ENCODE peak calls at places on chromosomes 12 and 14, in nine cellular contexts. One of them, this sample, is unnamed.

GRCh38 chr14:28987516-28987915 is 220.9 kb downstream of the FOXG1 start:
- DNase-seq in ovary: no peak
- DNase-seq in gastrocnemius medialis: no peak
- DNase-seq in testis: no peak
- DNase-seq in H1: no peak
- DNase-seq in Peyer's patch: no peak
- DNase-seq in HepG2: no peak
- DNase-seq in heart left ventricle: no peak
- DNase-seq in A549: no peak
- DNase-seq in this sample: no peak

GRCh38 chr14:53613404-53614253 is 343.0 kb downstream of the BMP4 start:
- DNase-seq in ovary: no peak
- DNase-seq in gastrocnemius medialis: no peak
- DNase-seq in testis: no peak
- DNase-seq in H1: no peak
- DNase-seq in Peyer's patch: peak; percentile 71
- DNase-seq in HepG2: peak; percentile 100
- DNase-seq in heart left ventricle: no peak
- DNase-seq in A549: peak; percentile 97
- DNase-seq in this sample: no peak

GRCh38 chr12:56337753-56338221 is 897 bp upstream of the IL23A start:
- DNase-seq in ovary: no peak
- DNase-seq in gastrocnemius medialis: no peak
- DNase-seq in testis: no peak
- DNase-seq in H1: no peak
- DNase-seq in Peyer's patch: no peak
- DNase-seq in HepG2: no peak
- DNase-seq in heart left ventricle: no peak
- DNase-seq in A549: no peak
- DNase-seq in this sample: no peak

GRCh38 chr14:52080817-52081755 is 12.2 kb upstream of the NID2 start:
- DNase-seq in ovary: no peak
- DNase-seq in gastrocnemius medialis: no peak
- DNase-seq in testis: no peak
- DNase-seq in H1: no peak
- DNase-seq in Peyer's patch: no peak
- DNase-seq in HepG2: peak; percentile 23
- DNase-seq in heart left ventricle: no peak
- DNase-seq in A549: peak; percentile 39
- DNase-seq in this sample: no peak

GRCh38 chr14:61076531-61076930 is 95.5 kb downstream of the SLC38A6 start:
- DNase-seq in ovary: no peak
- DNase-seq in gastrocnemius medialis: no peak
- DNase-seq in testis: no peak
- DNase-seq in H1: no peak
- DNase-seq in Peyer's patch: no peak
- DNase-seq in HepG2: peak; percentile 37
- DNase-seq in heart left ventricle: no peak
- DNase-seq in A549: no peak
- DNase-seq in this sample: no peak

GRCh38 chr12:56510786-56511185 is 10.8 kb upstream of the RBMS2 start:
- DNase-seq in ovary: no peak
- DNase-seq in gastrocnemius medialis: no peak
- DNase-seq in testis: no peak
- DNase-seq in H1: no peak
- DNase-seq in Peyer's patch: no peak
- DNase-seq in HepG2: no peak
- DNase-seq in heart left ventricle: no peak
- DNase-seq in A549: no peak
- DNase-seq in this sample: no peak

GRCh38 chr12:20641127-20641526 is 54.0 kb upstream of the SLCO1C1 start:
- DNase-seq in ovary: no peak
- DNase-seq in gastrocnemius medialis: no peak
- DNase-seq in testis: no peak
- DNase-seq in H1: no peak
- DNase-seq in Peyer's patch: no peak
- DNase-seq in HepG2: no peak
- DNase-seq in heart left ventricle: no peak
- DNase-seq in A549: no peak
- DNase-seq in this sample: no peak

GRCh38 chr14:48035836-48036235 is 360.4 kb upstream of the MDGA2 start:
- DNase-seq in ovary: no peak
- DNase-seq in gastrocnemius medialis: no peak
- DNase-seq in testis: no peak
- DNase-seq in H1: peak; percentile 56
- DNase-seq in Peyer's patch: no peak
- DNase-seq in HepG2: no peak
- DNase-seq in heart left ventricle: no peak
- DNase-seq in A549: no peak
- DNase-seq in this sample: no peak

GRCh38 chr12:29054790-29055663 is 94.1 kb upstream of the FAR2 start:
- DNase-seq in ovary: no peak
- DNase-seq in gastrocnemius medialis: no peak
- DNase-seq in testis: no peak
- DNase-seq in H1: no peak
- DNase-seq in Peyer's patch: no peak
- DNase-seq in HepG2: no peak
- DNase-seq in heart left ventricle: no peak
- DNase-seq in A549: no peak
- DNase-seq in this sample: no peak

GRCh38 chr14:89309670-89310177 is 107.3 kb downstream of the FOXN3 start:
- DNase-seq in ovary: no peak
- DNase-seq in gastrocnemius medialis: no peak
- DNase-seq in testis: no peak
- DNase-seq in H1: no peak
- DNase-seq in Peyer's patch: no peak
- DNase-seq in HepG2: no peak
- DNase-seq in heart left ventricle: no peak
- DNase-seq in A549: no peak
- DNase-seq in this sample: no peak

GRCh38 chr14:22220427-22220826 is 368.6 kb downstream of the DAD1 start:
- DNase-seq in ovary: no peak
- DNase-seq in gastrocnemius medialis: no peak
- DNase-seq in testis: no peak
- DNase-seq in H1: no peak
- DNase-seq in Peyer's patch: no peak
- DNase-seq in HepG2: no peak
- DNase-seq in heart left ventricle: no peak
- DNase-seq in A549: no peak
- DNase-seq in this sample: no peak

GRCh38 chr12:1374296-1374695 is 220.1 kb downstream of the FBXL14 start:
- DNase-seq in ovary: no peak
- DNase-seq in gastrocnemius medialis: no peak
- DNase-seq in testis: no peak
- DNase-seq in H1: no peak
- DNase-seq in Peyer's patch: no peak
- DNase-seq in HepG2: no peak
- DNase-seq in heart left ventricle: no peak
- DNase-seq in A549: no peak
- DNase-seq in this sample: no peak

GRCh38 chr14:36720657-36721056 is 59.0 kb downstream of the PAX9 start:
- DNase-seq in ovary: no peak
- DNase-seq in gastrocnemius medialis: no peak
- DNase-seq in testis: no peak
- DNase-seq in H1: no peak
- DNase-seq in Peyer's patch: no peak
- DNase-seq in HepG2: no peak
- DNase-seq in heart left ventricle: no peak
- DNase-seq in A549: no peak
- DNase-seq in this sample: no peak

GRCh38 chr12:44377443-44378160 is 498.5 kb downstream of the NELL2 start:
- DNase-seq in ovary: no peak
- DNase-seq in gastrocnemius medialis: no peak
- DNase-seq in testis: no peak
- DNase-seq in H1: no peak
- DNase-seq in Peyer's patch: no peak
- DNase-seq in HepG2: no peak
- DNase-seq in heart left ventricle: no peak
- DNase-seq in A549: no peak
- DNase-seq in this sample: no peak

GRCh38 chr14:99603471-99603933 is 505 bp downstream of the CCDC85C start:
- DNase-seq in ovary: peak; percentile 71
- DNase-seq in gastrocnemius medialis: no peak
- DNase-seq in testis: peak; percentile 35
- DNase-seq in H1: peak; percentile 71
- DNase-seq in Peyer's patch: peak; percentile 60
- DNase-seq in HepG2: no peak
- DNase-seq in heart left ventricle: no peak
- DNase-seq in A549: peak; percentile 69
- DNase-seq in this sample: no peak

DNA sequence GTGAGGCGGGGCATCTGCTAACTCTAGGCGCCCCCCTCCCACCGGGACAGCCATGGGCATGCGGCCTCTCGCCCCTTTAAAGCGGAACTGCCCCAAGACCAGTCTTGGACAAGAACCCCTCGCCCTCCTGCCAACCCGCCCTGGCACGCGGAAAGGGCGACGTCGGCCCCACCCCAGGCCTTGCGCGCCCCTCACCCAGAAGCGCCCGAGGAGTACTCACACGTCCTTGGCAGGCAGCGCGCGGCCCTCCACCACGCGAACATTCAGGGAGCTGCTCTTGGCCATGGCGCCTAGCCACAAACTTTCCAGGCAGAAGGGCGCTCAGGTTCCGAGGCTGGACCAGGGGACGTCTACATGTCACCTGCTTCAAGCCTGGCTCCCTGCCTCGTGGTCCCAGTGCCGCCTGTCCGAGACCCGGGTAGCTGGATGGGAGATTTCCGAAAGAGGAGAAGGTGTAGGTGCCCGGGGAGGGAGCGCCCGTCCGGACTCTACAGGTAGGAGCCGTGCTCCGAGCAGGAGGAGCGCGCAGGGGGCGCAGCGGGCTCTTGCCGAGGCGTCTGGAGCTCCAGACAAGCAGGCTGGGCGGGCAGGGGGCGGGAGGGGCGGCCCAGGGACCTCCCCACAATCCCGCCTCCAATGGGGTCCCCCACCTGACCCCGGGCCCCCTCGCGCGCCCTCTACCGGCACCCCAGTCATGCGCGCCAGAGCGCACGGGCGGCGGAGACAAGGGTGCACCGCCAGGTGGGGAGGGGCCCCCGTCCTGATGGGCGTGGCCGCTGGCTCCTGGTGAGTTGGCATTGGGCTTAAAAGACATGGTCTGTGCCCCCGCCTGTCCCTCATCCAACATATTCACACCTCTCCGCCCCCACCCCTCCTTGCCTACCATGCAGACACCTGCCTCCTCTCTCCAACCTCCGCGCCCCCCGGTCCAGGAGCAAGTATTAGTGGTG is at the start of gene RASAL1:
- DNase-seq in ovary: no peak
- DNase-seq in gastrocnemius medialis: no peak
- DNase-seq in testis: peak; percentile 85
- DNase-seq in H1: peak; percentile 99
- DNase-seq in Peyer's patch: peak; percentile 79
- DNase-seq in HepG2: peak; percentile 25
- DNase-seq in heart left ventricle: no peak
- DNase-seq in A549: peak; percentile 87
- DNase-seq in this sample: no peak
- TF ChIP-seq CTCF in ovary: no peak
- TF ChIP-seq CTCF in gastrocnemius medialis: no peak
- TF ChIP-seq CTCF in testis: peak; percentile 63
- TF ChIP-seq CTCF in H1: peak; percentile 86
- TF ChIP-seq CTCF in Peyer's patch: peak; percentile 51
- TF ChIP-seq CTCF in HepG2: peak; percentile 65
- TF ChIP-seq CTCF in heart left ventricle: peak; percentile 31
- TF ChIP-seq CTCF in A549: peak; percentile 76
- TF ChIP-seq CTCF in this sample: no peak

DNA sequence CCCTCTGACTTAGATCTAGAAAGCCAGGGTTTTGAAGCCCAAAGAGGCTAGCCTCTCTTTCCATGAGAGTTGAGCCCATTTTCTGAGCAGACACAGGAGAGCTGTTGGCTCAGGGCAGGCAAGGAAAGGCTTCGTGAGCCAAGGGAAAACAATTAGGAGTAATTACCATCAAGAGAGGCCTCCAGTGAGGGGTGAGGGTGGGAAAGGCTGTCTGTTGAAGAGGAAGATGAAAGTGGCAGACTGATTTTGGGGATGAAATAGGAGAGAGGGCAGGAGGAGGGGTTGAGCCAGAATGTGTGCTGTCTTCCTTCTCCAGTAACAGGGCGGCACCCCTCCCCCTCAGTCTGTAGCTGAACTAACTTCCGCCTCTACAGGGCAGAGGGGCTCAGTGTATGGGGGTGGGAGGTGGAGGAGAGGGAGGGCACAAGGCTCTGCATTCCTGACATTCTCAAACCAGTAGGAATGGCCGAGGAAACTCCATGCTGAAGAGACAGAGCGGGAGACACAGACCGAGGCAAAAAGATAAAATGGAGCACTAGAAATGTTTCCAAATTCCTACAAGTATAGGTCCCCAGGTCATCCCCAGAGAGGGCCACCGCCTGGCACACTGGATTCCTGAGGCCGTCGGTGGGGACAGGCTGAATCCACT is 33.1 kb upstream of the COL2A1 start:
- DNase-seq in ovary: peak; percentile 59
- DNase-seq in gastrocnemius medialis: no peak
- DNase-seq in testis: no peak
- DNase-seq in H1: peak; percentile 84
- DNase-seq in Peyer's patch: no peak
- DNase-seq in HepG2: peak; percentile 52
- DNase-seq in heart left ventricle: no peak
- DNase-seq in A549: no peak
- DNase-seq in this sample: no peak
- H3K4me3 ChIP-seq in ovary: no peak overlapping the region
- H3K4me3 ChIP-seq in gastrocnemius medialis: no peak overlapping the region
- H3K4me3 ChIP-seq in testis: no peak overlapping the region
- H3K4me3 ChIP-seq in H1: no peak overlapping the region
- H3K4me3 ChIP-seq in Peyer's patch: no peak overlapping the region
- H3K4me3 ChIP-seq in HepG2: peak overlapping the region; percentile 44
- H3K4me3 ChIP-seq in heart left ventricle: no peak overlapping the region
- H3K4me3 ChIP-seq in A549: no peak overlapping the region
- H3K4me3 ChIP-seq in this sample: no peak overlapping the region

GRCh38 chr14:103126873-103127304 is 3.6 kb downstream of the TNFAIP2 start:
- DNase-seq in ovary: peak; percentile 77
- DNase-seq in gastrocnemius medialis: peak; percentile 51
- DNase-seq in testis: no peak
- DNase-seq in H1: peak; percentile 83
- DNase-seq in Peyer's patch: peak; percentile 72
- DNase-seq in HepG2: peak; percentile 63
- DNase-seq in heart left ventricle: peak; percentile 73
- DNase-seq in A549: no peak
- DNase-seq in this sample: peak; percentile 73
- TF ChIP-seq POLR2A in ovary: no peak
- TF ChIP-seq POLR2A in gastrocnemius medialis: no peak
- TF ChIP-seq POLR2A in testis: no peak
- TF ChIP-seq POLR2A in H1: no peak
- TF ChIP-seq POLR2A in Peyer's patch: no peak
- TF ChIP-seq POLR2A in HepG2: no peak
- TF ChIP-seq POLR2A in heart left ventricle: no peak
- TF ChIP-seq POLR2A in A549: no peak
- TF ChIP-seq POLR2A in this sample: no peak

DNA sequence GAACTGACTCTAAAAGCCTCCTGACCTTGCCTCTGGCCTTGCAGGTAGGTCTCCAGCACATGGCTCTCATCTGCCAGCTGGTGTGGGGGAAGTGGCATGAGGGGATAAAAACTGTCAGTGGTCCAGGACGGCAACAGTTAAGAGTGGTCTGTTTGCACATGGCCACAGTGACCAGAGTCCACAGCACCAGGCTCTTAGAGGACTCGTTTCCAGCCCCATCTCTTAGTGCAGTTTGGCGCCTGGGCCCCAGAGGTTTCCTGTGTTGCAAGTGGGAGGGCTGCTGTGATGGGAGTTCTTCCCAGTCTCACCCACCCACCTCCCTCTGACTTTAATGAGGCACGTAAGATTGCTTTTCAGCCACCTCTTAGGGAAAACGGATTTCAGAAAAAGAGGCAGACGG is 37.0 kb downstream of the APPL2 start:
- DNase-seq in ovary: no peak
- DNase-seq in gastrocnemius medialis: no peak
- DNase-seq in testis: no peak
- DNase-seq in H1: no peak
- DNase-seq in Peyer's patch: no peak
- DNase-seq in HepG2: peak; percentile 23
- DNase-seq in heart left ventricle: no peak
- DNase-seq in A549: no peak
- DNase-seq in this sample: no peak
- TF ChIP-seq CTCF in ovary: no peak
- TF ChIP-seq CTCF in gastrocnemius medialis: no peak
- TF ChIP-seq CTCF in testis: no peak
- TF ChIP-seq CTCF in H1: no peak
- TF ChIP-seq CTCF in Peyer's patch: no peak
- TF ChIP-seq CTCF in HepG2: no peak
- TF ChIP-seq CTCF in heart left ventricle: no peak
- TF ChIP-seq CTCF in A549: no peak
- TF ChIP-seq CTCF in this sample: no peak

This sample was measured in sigmoid colon.